ENCODE peak calls at places on chromosome 20, in six cellular contexts. Z is skeletal muscle cell, A is A549, V is lower leg skin, Q is PC-9, P is transverse colon. S is an unnamed sample.

GRCh38 chr20:415820-416322 is 7.8 kb downstream of the RBCK1 start:
- DNase-seq in Z (no peak), A (no peak), V (no peak), Q (no peak), P (no peak), S (no peak)

GRCh38 chr20:12395404-12396159 is 477.9 kb downstream of the BTBD3 start:
- DNase-seq in Z (no peak), A (no peak), V (no peak), Q (peak; percentile 31), P (no peak), S (no peak)

GRCh38 chr20:36208257-36208656 is 28.0 kb upstream of the AAR2 start:
- DNase-seq in Z (no peak), A (no peak), V (no peak), Q (no peak), P (no peak), S (no peak)

GRCh38 chr20:17660667-17661066 is 21.4 kb downstream of the RRBP1 start:
- DNase-seq in Z (no peak), A (no peak), V (no peak), Q (no peak), P (no peak), S (no peak)

GRCh38 chr20:55417797-55418196 is 587.5 kb downstream of the CBLN4 start:
- DNase-seq in Z (no peak), A (no peak), V (no peak), Q (no peak), P (no peak), S (no peak)

GRCh38 chr20:44990425-44990824 is 24.1 kb downstream of the STK4 start:
- DNase-seq in Z (no peak), A (no peak), V (no peak), Q (no peak), P (no peak), S (no peak)

GRCh38 chr20:36854343-36855240 is 21.3 kb upstream of the TLDC2 start:
- DNase-seq in Z (no peak), A (peak; percentile 67), V (no peak), Q (no peak), P (peak; percentile 65), S (no peak)

GRCh38 chr20:40897177-40897700 is 131.4 kb upstream of the TOP1 start:
- DNase-seq in Z (peak; percentile 7), A (no peak), V (no peak), Q (no peak), P (no peak), S (no peak)

GRCh38 chr20:53201588-53201987 is 229.4 kb downstream of the TSHZ2 start:
- DNase-seq in Z (no peak), A (no peak), V (no peak), Q (no peak), P (no peak), S (no peak)

GRCh38 chr20:10555865-10556308 is 117.9 kb downstream of the JAG1 start:
- DNase-seq in Z (peak; percentile 25), A (peak; percentile 66), V (no peak), Q (peak; percentile 25), P (no peak), S (no peak)

GRCh38 chr20:33316958-33317357 is 33.9 kb downstream of the BPIFB1 start:
- DNase-seq in Z (no peak), A (no peak), V (no peak), Q (no peak), P (no peak), S (no peak)

GRCh38 chr20:35048739-35049138 is 43.9 kb downstream of the TRPC4AP start:
- DNase-seq in Z (no peak), A (no peak), V (no peak), Q (no peak), P (no peak), S (no peak)

GRCh38 chr20:23320317-23320716 is 30.3 kb upstream of the NXT1 start:
- DNase-seq in Z (no peak), A (peak; percentile 55), V (no peak), Q (no peak), P (no peak), S (no peak)

GRCh38 chr20:25270829-25271251 is 23.0 kb downstream of the PYGB start:
- DNase-seq in Z (no peak), A (no peak), V (no peak), Q (no peak), P (peak; percentile 4), S (peak; percentile 73)

GRCh38 chr20:7248392-7248992 is 481.0 kb downstream of the BMP2 start:
- DNase-seq in Z (no peak), A (no peak), V (no peak), Q (no peak), P (no peak), S (no peak)

GRCh38 chr20:5918856-5919633 is 31.3 kb downstream of the TRMT6 start:
- DNase-seq in Z (no peak), A (peak; percentile 56), V (no peak), Q (no peak), P (no peak), S (no peak)

GRCh38 chr20:62170536-62170935 is 12.3 kb upstream of the MTG2 start:
- DNase-seq in Z (no peak), A (no peak), V (no peak), Q (no peak), P (no peak), S (no peak)

GRCh38 chr20:54494303-54495006 is 19.1 kb downstream of the DOK5 start:
- DNase-seq in Z (no peak), A (no peak), V (no peak), Q (no peak), P (no peak), S (no peak)

GRCh38 chr20:19251506-19251905 is 39.1 kb downstream of the SLC24A3 start:
- DNase-seq in Z (no peak), A (no peak), V (peak; percentile 10), Q (no peak), P (no peak), S (peak; percentile 35)

GRCh38 chr20:16713056-16713455 is 16.8 kb upstream of the SNRPB2 start:
- DNase-seq in Z (no peak), A (no peak), V (no peak), Q (no peak), P (no peak), S (no peak)

GRCh38 chr20:45181639-45182038 is 6.9 kb downstream of the PI3 start:
- DNase-seq in Z (no peak), A (no peak), V (no peak), Q (no peak), P (no peak), S (no peak)

GRCh38 chr20:34528921-34529297 is 12.7 kb downstream of the DYNLRB1 start:
- DNase-seq in Z (no peak), A (no peak), V (no peak), Q (no peak), P (no peak), S (peak; percentile 66)

GRCh38 chr20:44413575-44414345 is 58.3 kb downstream of the HNF4A start:
- DNase-seq in Z (no peak), A (no peak), V (no peak), Q (no peak), P (no peak), S (no peak)

GRCh38 chr20:24663496-24663895 is 194.1 kb downstream of the SYNDIG1 start:
- DNase-seq in Z (no peak), A (no peak), V (no peak), Q (no peak), P (no peak), S (peak; percentile 43)

GRCh38 chr20:1165941-1166340 is 18.8 kb downstream of the TMEM74B start:
- DNase-seq in Z (no peak), A (no peak), V (no peak), Q (no peak), P (no peak), S (no peak)

GRCh38 chr20:55880361-55880760 is 125.0 kb downstream of the CBLN4 start:
- DNase-seq in Z (no peak), A (no peak), V (no peak), Q (no peak), P (peak; percentile 17), S (no peak)

GRCh38 chr20:34949120-34949519 is 6.5 kb downstream of the GSS start:
- DNase-seq in Z (no peak), A (no peak), V (no peak), Q (no peak), P (peak; percentile 46), S (no peak)

GRCh38 chr20:58853976-58854637 is 1.6 kb downstream of the GNAS start:
- DNase-seq in Z (no peak), A (no peak), V (no peak), Q (no peak), P (no peak), S (no peak)
- H3K4me3 ChIP-seq in Z (no peak overlapping the region), A (no peak overlapping the region), V (no peak overlapping the region), Q (no peak overlapping the region), P (peak overlapping the region; percentile 17), S (peak overlapping the region; percentile 39)

DNA sequence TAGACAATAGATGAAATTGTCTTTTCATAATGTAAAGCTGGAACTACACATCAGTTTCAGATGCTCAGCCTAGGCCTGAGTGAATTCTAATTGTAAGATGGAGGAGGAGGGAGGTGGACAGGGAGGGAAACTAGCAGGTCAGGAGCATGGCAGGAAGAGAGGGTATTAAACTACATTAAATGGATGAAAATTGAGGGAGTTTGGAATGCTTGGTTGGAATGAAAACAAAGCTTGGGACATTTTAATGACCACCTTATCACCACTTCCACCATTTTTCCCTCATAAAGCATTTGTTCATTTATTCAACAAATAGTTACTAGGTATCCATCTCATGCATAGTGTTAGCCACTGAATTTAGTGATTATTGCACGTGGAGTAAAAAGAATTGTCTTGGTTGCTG is 65.0 kb downstream of the KIZ start:
- DNase-seq in Z (no peak), A (no peak), V (no peak), Q (no peak), P (no peak), S (no peak)
- H3K4me3 ChIP-seq in Z (no peak overlapping the region), A (no peak overlapping the region), V (no peak overlapping the region), Q (no peak overlapping the region), P (no peak overlapping the region), S (no peak overlapping the region)

DNA sequence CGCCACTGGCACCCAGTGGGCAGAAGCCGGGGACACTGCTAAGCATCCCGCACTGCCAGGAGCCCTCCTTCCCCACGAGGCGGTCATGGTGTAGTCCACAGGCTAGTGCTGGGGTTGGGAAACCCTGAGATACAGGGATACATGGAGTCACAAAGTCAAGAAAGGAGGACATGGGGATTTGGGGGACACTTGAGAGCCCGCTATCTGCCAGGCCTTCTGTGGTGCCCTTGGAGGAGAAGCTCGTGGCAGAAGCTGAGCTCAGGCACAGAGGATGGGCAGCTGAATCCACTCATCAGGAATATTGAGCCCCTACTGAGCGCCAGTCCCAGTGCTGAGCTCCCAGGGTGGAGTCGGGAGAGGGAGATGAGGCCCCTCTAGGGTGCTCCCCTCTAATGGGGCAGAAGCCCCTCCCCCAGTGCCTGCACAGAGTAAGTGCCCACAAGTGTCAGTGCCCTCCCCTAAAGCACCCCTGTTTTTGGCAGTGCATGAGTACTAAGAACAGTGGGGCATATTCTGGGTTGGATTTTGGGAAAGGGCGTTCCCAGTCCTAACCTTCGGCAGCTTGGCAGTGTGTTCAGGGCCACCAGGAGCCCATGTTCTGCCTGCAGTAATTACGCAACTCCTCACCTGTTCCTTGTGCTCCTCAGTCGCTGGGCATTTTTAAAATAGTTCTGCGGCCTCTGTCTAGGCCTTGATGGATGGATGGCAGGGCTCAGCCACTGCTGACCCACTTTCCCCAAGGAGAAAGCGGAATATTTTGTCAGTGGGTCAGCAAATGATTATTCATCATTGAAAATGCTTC is 25.5 kb upstream of the PHACTR3 start:
- DNase-seq in Z (no peak), A (no peak), V (no peak), Q (no peak), P (no peak), S (peak; percentile 36)
- H3K4me3 ChIP-seq in Z (no peak overlapping the region), A (no peak overlapping the region), V (no peak overlapping the region), Q (no peak overlapping the region), P (no peak overlapping the region), S (no peak overlapping the region)

DNA sequence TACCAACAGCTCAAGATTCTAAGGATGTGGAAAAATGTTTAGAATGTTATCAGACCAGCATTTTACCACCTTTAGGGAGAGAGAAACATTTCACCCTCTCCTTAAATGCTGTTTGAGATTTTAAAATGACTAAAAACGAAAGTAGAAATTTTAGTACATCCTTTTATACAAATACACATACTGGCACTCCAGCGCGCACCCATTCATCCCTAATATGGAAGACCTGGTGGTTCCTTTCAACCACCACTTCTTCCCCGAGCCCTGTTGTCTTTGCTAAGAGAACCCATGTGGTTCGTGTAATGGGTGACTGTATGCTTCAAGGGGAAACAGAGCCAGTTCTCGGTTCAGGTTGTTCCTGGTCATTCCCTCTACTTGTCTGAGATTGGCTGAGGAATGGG is 21.3 kb downstream of the SPATA2 start:
- DNase-seq in Z (no peak), A (no peak), V (no peak), Q (no peak), P (no peak), S (no peak)
- H3K4me3 ChIP-seq in Z (no peak overlapping the region), A (no peak overlapping the region), V (no peak overlapping the region), Q (no peak overlapping the region), P (no peak overlapping the region), S (no peak overlapping the region)

S was measured in suprapubic skin.